ENCODE peak calls at places on chromosomes 12 and 14, in six cellular contexts. One of them, this sample, is unnamed.
A peak's percentile ranks its signal among the peaks of the same experiment; 100 is the strongest.

GRCh38 chr14:104392001-104392395 is 187.6 kb upstream of the C14orf180 start:
- DNase-seq in NCI-H146: no peak
- DNase-seq in transverse colon: no peak
- DNase-seq in endothelial cell: no peak
- DNase-seq in EL: no peak
- DNase-seq in mammary epithelial cell: no peak
- DNase-seq in this sample: no peak

GRCh38 chr12:115680967-115681366 is 596.5 kb downstream of the MED13L start:
- DNase-seq in transverse colon: no peak
- DNase-seq in EL: no peak
- DNase-seq in NCI-H146: no peak
- DNase-seq in mammary epithelial cell: no peak
- DNase-seq in endothelial cell: no peak
- DNase-seq in this sample: no peak

GRCh38 chr14:66709292-66709691 is 201.3 kb downstream of the GPHN start:
- DNase-seq in transverse colon: no peak
- DNase-seq in mammary epithelial cell: peak; percentile 72
- DNase-seq in EL: peak; percentile 53
- DNase-seq in NCI-H146: no peak
- DNase-seq in endothelial cell: no peak
- DNase-seq in this sample: peak; percentile 86

GRCh38 chr14:52253503-52253902 is 14.0 kb upstream of the PTGDR start:
- DNase-seq in EL: no peak
- DNase-seq in mammary epithelial cell: no peak
- DNase-seq in NCI-H146: no peak
- DNase-seq in endothelial cell: no peak
- DNase-seq in transverse colon: no peak
- DNase-seq in this sample: no peak

GRCh38 chr14:88179725-88180124 is 143.3 kb downstream of the KCNK10 start:
- DNase-seq in transverse colon: no peak
- DNase-seq in NCI-H146: no peak
- DNase-seq in EL: no peak
- DNase-seq in mammary epithelial cell: no peak
- DNase-seq in endothelial cell: no peak
- DNase-seq in this sample: no peak

GRCh38 chr14:98182385-98183055 is 1089.5 kb downstream of the BCL11B start:
- DNase-seq in EL: no peak
- DNase-seq in mammary epithelial cell: peak; percentile 67
- DNase-seq in transverse colon: no peak
- DNase-seq in NCI-H146: no peak
- DNase-seq in endothelial cell: no peak
- DNase-seq in this sample: no peak

GRCh38 chr12:88805286-88805685 is 225.0 kb upstream of the KITLG start:
- DNase-seq in mammary epithelial cell: no peak
- DNase-seq in endothelial cell: no peak
- DNase-seq in EL: peak; percentile 69
- DNase-seq in NCI-H146: no peak
- DNase-seq in transverse colon: no peak
- DNase-seq in this sample: no peak

GRCh38 chr12:54426690-54427089 is 7.6 kb upstream of the ITGA5 start:
- DNase-seq in NCI-H146: no peak
- DNase-seq in mammary epithelial cell: no peak
- DNase-seq in EL: no peak
- DNase-seq in endothelial cell: no peak
- DNase-seq in transverse colon: no peak
- DNase-seq in this sample: no peak

GRCh38 chr14:105065280-105066228 is at the start of gene GPR132:
- DNase-seq in endothelial cell: no peak
- DNase-seq in mammary epithelial cell: peak; percentile 38
- DNase-seq in NCI-H146: no peak
- DNase-seq in transverse colon: peak; percentile 76
- DNase-seq in EL: no peak
- DNase-seq in this sample: peak; percentile 63

GRCh38 chr14:40028991-40029390 is 596.8 kb upstream of the FBXO33 start:
- DNase-seq in mammary epithelial cell: no peak
- DNase-seq in transverse colon: no peak
- DNase-seq in NCI-H146: no peak
- DNase-seq in endothelial cell: no peak
- DNase-seq in EL: no peak
- DNase-seq in this sample: no peak

GRCh38 chr12:44960856-44961255 is 84.7 kb upstream of the NELL2 start:
- DNase-seq in endothelial cell: peak; percentile 15
- DNase-seq in EL: no peak
- DNase-seq in transverse colon: no peak
- DNase-seq in mammary epithelial cell: no peak
- DNase-seq in NCI-H146: no peak
- DNase-seq in this sample: no peak

GRCh38 chr14:24145700-24146621 is at the start of gene PSME2:
- DNase-seq in EL: no peak
- DNase-seq in endothelial cell: no peak
- DNase-seq in NCI-H146: peak; percentile 46
- DNase-seq in mammary epithelial cell: no peak
- DNase-seq in transverse colon: no peak
- DNase-seq in this sample: peak; percentile 86

GRCh38 chr12:115375188-115375991 is 691.4 kb upstream of the TBX3 start:
- DNase-seq in mammary epithelial cell: peak; percentile 90
- DNase-seq in endothelial cell: no peak
- DNase-seq in EL: peak; percentile 71
- DNase-seq in NCI-H146: no peak
- DNase-seq in transverse colon: no peak
- DNase-seq in this sample: peak; percentile 48

GRCh38 chr12:98671459-98671858 is 26.4 kb downstream of the APAF1 start:
- DNase-seq in EL: no peak
- DNase-seq in transverse colon: no peak
- DNase-seq in mammary epithelial cell: no peak
- DNase-seq in NCI-H146: no peak
- DNase-seq in endothelial cell: no peak
- DNase-seq in this sample: peak; percentile 29

GRCh38 chr12:48969847-48970701 is 1.5 kb downstream of the WNT10B start:
- DNase-seq in EL: no peak
- DNase-seq in endothelial cell: no peak
- DNase-seq in transverse colon: no peak
- DNase-seq in NCI-H146: peak; percentile 53
- DNase-seq in mammary epithelial cell: no peak
- DNase-seq in this sample: no peak

GRCh38 chr12:121805800-121806555 is 2.2 kb downstream of the SETD1B start:
- DNase-seq in EL: peak; percentile 30
- DNase-seq in endothelial cell: no peak
- DNase-seq in transverse colon: no peak
- DNase-seq in NCI-H146: no peak
- DNase-seq in mammary epithelial cell: peak; percentile 30
- DNase-seq in this sample: no peak

GRCh38 chr12:12033589-12034223 is 37.0 kb upstream of the BCL2L14 start:
- DNase-seq in transverse colon: no peak
- DNase-seq in EL: no peak
- DNase-seq in endothelial cell: no peak
- DNase-seq in NCI-H146: no peak
- DNase-seq in mammary epithelial cell: no peak
- DNase-seq in this sample: no peak

GRCh38 chr14:104103061-104104005 is 17.8 kb downstream of the ASPG start:
- DNase-seq in mammary epithelial cell: no peak
- DNase-seq in transverse colon: peak; percentile 7
- DNase-seq in endothelial cell: no peak
- DNase-seq in NCI-H146: no peak
- DNase-seq in EL: no peak
- DNase-seq in this sample: no peak

GRCh38 chr12:46579474-46579873 is 206.9 kb upstream of the SLC38A2 start:
- DNase-seq in EL: no peak
- DNase-seq in mammary epithelial cell: no peak
- DNase-seq in transverse colon: no peak
- DNase-seq in NCI-H146: no peak
- DNase-seq in endothelial cell: no peak
- DNase-seq in this sample: no peak

GRCh38 chr14:67413806-67414769 is 2.1 kb upstream of the PLEK2 start:
- DNase-seq in endothelial cell: no peak
- DNase-seq in NCI-H146: no peak
- DNase-seq in mammary epithelial cell: peak; percentile 96
- DNase-seq in EL: peak; percentile 94
- DNase-seq in transverse colon: no peak
- DNase-seq in this sample: peak; percentile 80

GRCh38 chr12:19186722-19187661 is 57.5 kb downstream of the PLEKHA5 start:
- DNase-seq in transverse colon: no peak
- DNase-seq in EL: peak; percentile 55
- DNase-seq in NCI-H146: peak; percentile 64
- DNase-seq in endothelial cell: no peak
- DNase-seq in mammary epithelial cell: peak; percentile 55
- DNase-seq in this sample: peak; percentile 44

GRCh38 chr14:51653855-51654548 is 2.3 kb downstream of the FRMD6 start:
- DNase-seq in EL: no peak
- DNase-seq in mammary epithelial cell: no peak
- DNase-seq in NCI-H146: no peak
- DNase-seq in transverse colon: no peak
- DNase-seq in endothelial cell: no peak
- DNase-seq in this sample: no peak

GRCh38 chr14:52783211-52783610 is 8.2 kb downstream of the GNPNAT1 start:
- DNase-seq in transverse colon: no peak
- DNase-seq in endothelial cell: no peak
- DNase-seq in NCI-H146: no peak
- DNase-seq in EL: no peak
- DNase-seq in mammary epithelial cell: no peak
- DNase-seq in this sample: no peak

GRCh38 chr14:104887623-104888488 is 22.8 kb downstream of the CEP170B start:
- DNase-seq in transverse colon: no peak
- DNase-seq in mammary epithelial cell: no peak
- DNase-seq in endothelial cell: peak; percentile 6
- DNase-seq in EL: no peak
- DNase-seq in NCI-H146: no peak
- DNase-seq in this sample: no peak

GRCh38 chr14:39015360-39015961 is 87.6 kb downstream of the SEC23A start:
- DNase-seq in mammary epithelial cell: peak; percentile 11
- DNase-seq in endothelial cell: peak; percentile 22
- DNase-seq in NCI-H146: peak; percentile 59
- DNase-seq in transverse colon: peak; percentile 15
- DNase-seq in EL: peak; percentile 44
- DNase-seq in this sample: peak; percentile 16

GRCh38 chr12:56521590-56522371 is at the start of gene RBMS2:
- DNase-seq in endothelial cell: peak; percentile 50
- DNase-seq in transverse colon: peak; percentile 80
- DNase-seq in NCI-H146: peak; percentile 54
- DNase-seq in EL: peak; percentile 94
- DNase-seq in mammary epithelial cell: peak; percentile 86
- DNase-seq in this sample: peak; percentile 98

This sample was measured in NCI-H226.